ENCODE peak calls at places on chromosomes 13 and 19, in nine cellular contexts. C is astrocyte; X is caudate nucleus; T is dorsolateral prefrontal cortex; O is cardiac muscle cell; F is CD8-positive, alpha-beta T cell; P is IMR-90; J is GM23248; W is right lobe of liver. M is an unnamed sample.

GRCh38 chr19:27759896-27760295 is 1453.1 kb downstream of the UQCRFS1 start:
- DNase-seq in P (no peak), C (no peak), W (no peak), F (no peak), J (no peak), O (no peak), T (no peak), X (no peak), M (no peak)

GRCh38 chr13:114115191-114115671 is 17.2 kb downstream of the RASA3 start:
- DNase-seq in O (peak), X (no peak), W (peak), F (no peak), P (peak), T (peak), C (peak), J (peak), M (no peak)

GRCh38 chr19:14840206-14840605 is 5.2 kb upstream of the OR7A5 start:
- DNase-seq in P (no peak), J (no peak), T (no peak), F (no peak), O (no peak), C (no peak), X (no peak), W (no peak), M (no peak)

GRCh38 chr19:55289117-55289796 is 5.5 kb downstream of the BRSK1 start:
- DNase-seq in F (no peak), C (no peak), O (peak), X (no peak), P (no peak), W (no peak), J (peak), T (no peak), M (no peak)

GRCh38 chr19:16326401-16327130 is 1.9 kb downstream of the KLF2 start:
- DNase-seq in J (peak), C (no peak), X (no peak), T (no peak), F (peak), P (no peak), O (peak), W (peak), M (peak)

GRCh38 chr19:7598180-7598579 is 2.5 kb downstream of the CAMSAP3 start:
- DNase-seq in C (no peak), P (no peak), T (no peak), O (no peak), J (no peak), X (no peak), W (no peak), F (no peak), M (no peak)

GRCh38 chr19:4444765-4445741 is 12.5 kb downstream of the UBXN6 start:
- DNase-seq in C (no peak), F (no peak), T (no peak), P (no peak), X (no peak), O (peak), J (no peak), W (no peak), M (no peak)

GRCh38 chr19:10603873-10604459 is 16.9 kb upstream of the AP1M2 start:
- DNase-seq in O (no peak), X (no peak), F (peak), P (no peak), J (no peak), T (no peak), C (no peak), W (no peak), M (peak)

GRCh38 chr19:17041994-17042393 is 15.4 kb upstream of the CPAMD8 start:
- DNase-seq in C (no peak), P (peak), T (no peak), J (no peak), X (no peak), O (peak), W (no peak), F (no peak), M (no peak)

GRCh38 chr13:113013303-113013702 is 44.3 kb downstream of the MCF2L start:
- DNase-seq in P (no peak), C (no peak), J (no peak), O (no peak), X (no peak), W (no peak), T (no peak), F (no peak), M (no peak)

DNA sequence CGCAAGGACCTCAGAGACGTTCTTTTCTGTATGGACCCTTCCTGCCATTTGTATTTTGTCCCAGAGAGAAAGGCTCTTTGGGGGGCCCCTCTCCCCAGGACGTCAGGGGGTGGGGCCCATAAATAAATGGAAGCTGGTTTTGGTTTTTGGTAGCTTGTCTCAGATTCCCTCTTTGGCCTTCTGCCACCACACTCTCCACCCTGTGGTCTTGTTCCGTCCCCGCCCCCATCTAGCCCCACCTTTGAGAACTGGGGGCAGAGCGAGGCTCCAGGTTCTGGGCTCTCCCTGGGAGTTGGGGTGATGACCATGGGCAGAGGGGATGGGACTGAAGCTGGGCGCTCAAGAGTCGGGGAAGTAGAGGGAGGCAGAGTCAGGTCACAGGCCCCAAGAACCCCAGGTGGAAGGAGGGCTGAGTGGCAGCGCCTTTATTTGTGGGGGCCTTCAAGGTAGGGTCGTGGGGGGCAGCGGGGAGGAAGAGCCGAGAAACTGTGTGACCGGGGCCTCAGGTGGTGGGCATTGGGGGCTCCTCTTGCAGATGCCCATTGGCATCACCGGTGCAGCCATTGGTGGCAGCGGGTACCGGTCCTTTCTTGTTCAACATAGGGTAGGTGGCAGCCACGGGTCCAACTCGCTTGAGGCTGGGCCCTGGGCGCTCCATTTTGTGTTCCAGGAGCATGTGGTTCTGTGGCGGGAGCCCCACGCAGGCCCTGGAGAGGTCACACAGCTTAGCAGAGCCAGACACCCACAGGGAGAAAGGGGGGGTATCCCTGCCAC is 3.3 kb downstream of the ISYNA1 start:
- DNase-seq in T (no peak), W (no peak), J (peak), P (no peak), X (no peak), C (no peak), O (no peak), F (no peak), M (no peak)
- H3K27ac ChIP-seq in T (no peak), W (no peak), J (no peak), P (no peak), X (no peak), C (no peak), O (peak), F (no peak), M (no peak)

GRCh38 chr13:45224181-45224580 is 23.3 kb upstream of the KCTD4 start:
- DNase-seq in W (no peak), P (peak), C (peak), T (no peak), X (no peak), J (peak), O (no peak), F (no peak), M (no peak)
- H3K27ac ChIP-seq in W (no peak), P (no peak), C (no peak), T (no peak), X (no peak), J (peak), O (no peak), F (no peak), M (no peak)

GRCh38 chr19:18310118-18310909 is 12.6 kb downstream of the LSM4 start:
- DNase-seq in T (no peak), J (no peak), C (no peak), O (no peak), W (peak), F (no peak), X (no peak), P (no peak), M (no peak)

GRCh38 chr19:18309525-18310064 is 13.3 kb downstream of the LSM4 start:
- DNase-seq in P (no peak), F (no peak), J (no peak), X (no peak), O (no peak), C (no peak), W (no peak), T (no peak), M (no peak)

GRCh38 chr19:18311495-18311894 is 11.4 kb downstream of the LSM4 start:
- DNase-seq in F (no peak), O (no peak), J (no peak), C (no peak), W (no peak), T (no peak), X (no peak), P (no peak), M (no peak)

GRCh38 chr19:18312021-18312534 is 10.8 kb downstream of the LSM4 start:
- DNase-seq in F (no peak), P (no peak), J (no peak), C (no peak), O (no peak), T (no peak), X (no peak), W (peak), M (no peak)

GRCh38 chr19:18310966-18311365 is 11.9 kb downstream of the LSM4 start:
- DNase-seq in O (no peak), P (no peak), F (no peak), J (no peak), C (no peak), X (no peak), W (no peak), T (no peak), M (no peak)
- H3K27ac ChIP-seq in O (peak), P (no peak), F (no peak), J (no peak), C (no peak), X (no peak), W (no peak), T (no peak), M (no peak)

GRCh38 chr19:784541-784940 is 12.7 kb upstream of the PTBP1 start:
- DNase-seq in T (no peak), W (no peak), F (no peak), J (no peak), P (no peak), O (no peak), X (no peak), C (no peak), M (no peak)

GRCh38 chr19:782195-783043 is 14.8 kb upstream of the PTBP1 start:
- DNase-seq in J (peak), X (no peak), P (peak), C (peak), T (no peak), F (no peak), O (peak), W (no peak), M (no peak)

GRCh38 chr19:780935-781334 is 16.3 kb upstream of the PTBP1 start:
- DNase-seq in O (no peak), J (no peak), X (no peak), F (no peak), P (no peak), W (no peak), C (no peak), T (no peak), M (no peak)

GRCh38 chr19:778910-779653 is 18.2 kb upstream of the PTBP1 start:
- DNase-seq in P (peak), O (peak), C (peak), T (no peak), J (peak), F (no peak), X (no peak), W (no peak), M (no peak)

GRCh38 chr19:781800-782194 is 15.5 kb upstream of the PTBP1 start:
- DNase-seq in F (no peak), X (no peak), C (no peak), J (no peak), W (no peak), O (no peak), T (no peak), P (no peak), M (no peak)
- H3K27ac ChIP-seq in F (no peak), X (no peak), C (no peak), J (no peak), W (no peak), O (no peak), T (no peak), P (peak), M (no peak)

DNA sequence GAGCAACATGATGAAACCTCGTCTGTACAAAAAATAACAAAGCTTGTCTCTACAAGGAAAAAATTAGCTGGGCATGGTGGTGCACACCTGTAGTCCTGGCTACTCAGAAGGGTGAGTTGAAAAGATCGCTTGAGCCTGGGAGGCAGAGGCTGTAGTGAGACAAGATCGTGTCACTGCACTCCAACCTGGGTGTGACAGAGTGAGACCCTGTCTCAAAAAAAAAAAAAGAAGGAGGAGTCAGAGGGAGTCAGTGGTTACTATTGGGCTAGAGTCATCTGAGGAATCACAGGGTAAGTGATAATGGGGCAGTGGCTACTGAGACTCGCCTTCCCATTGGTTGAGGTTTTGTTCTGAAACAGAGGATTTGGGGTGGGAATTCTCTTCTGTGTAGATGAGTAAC is 1.9 kb upstream of the GPI start:
- DNase-seq in P (no peak), T (no peak), F (no peak), X (no peak), W (no peak), J (peak), C (no peak), O (no peak), M (no peak)
- H3K27ac ChIP-seq in P (no peak), T (no peak), F (no peak), X (no peak), W (no peak), J (no peak), C (no peak), O (peak), M (no peak)

DNA sequence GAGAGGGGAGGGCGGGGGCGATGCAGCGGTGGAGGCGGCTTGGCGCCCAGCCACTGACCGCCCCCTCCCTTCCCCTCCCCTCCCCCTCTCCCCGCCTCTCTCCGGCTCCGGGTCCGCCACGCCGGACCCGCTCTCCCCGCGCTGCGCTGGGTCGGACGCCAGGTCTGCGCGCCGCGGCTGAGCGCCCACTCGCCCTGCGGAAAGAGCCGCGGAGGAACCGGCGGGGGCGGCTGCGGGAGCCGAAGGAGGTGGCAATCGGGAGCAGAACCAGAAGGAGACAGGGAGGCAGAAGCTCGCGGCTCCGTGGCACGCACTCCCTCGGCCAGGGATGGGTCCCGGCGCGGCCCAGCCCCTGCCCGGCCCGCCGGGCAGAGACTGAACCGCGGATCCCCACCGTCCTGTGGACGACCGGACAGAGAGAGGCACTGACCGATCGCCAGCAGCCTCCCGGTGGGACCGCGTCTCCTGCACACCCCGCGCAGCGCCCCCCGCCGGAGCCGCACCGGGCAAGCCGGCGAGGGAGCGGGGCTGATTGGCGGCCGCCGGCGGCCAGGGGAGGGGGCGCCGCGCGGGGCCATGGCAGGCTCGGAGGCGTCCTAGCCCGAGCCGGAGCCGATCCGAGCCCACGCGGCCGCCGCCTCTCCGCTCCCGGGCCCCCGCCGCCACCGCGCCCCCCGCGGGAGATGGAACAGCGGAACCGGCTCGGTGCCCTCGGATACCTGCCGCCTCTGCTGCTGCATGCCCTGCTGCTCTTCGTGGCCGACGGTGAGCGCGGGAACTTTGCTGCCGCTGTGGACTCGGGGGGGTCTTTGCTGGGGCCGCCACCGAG is at the start of gene VSTM2B:
- DNase-seq in X (peak), F (no peak), T (peak), O (no peak), P (no peak), J (no peak), C (no peak), W (peak), M (no peak)
- H3K27ac ChIP-seq in X (peak), F (no peak), T (peak), O (no peak), P (no peak), J (no peak), C (no peak), W (no peak), M (no peak)

DNA sequence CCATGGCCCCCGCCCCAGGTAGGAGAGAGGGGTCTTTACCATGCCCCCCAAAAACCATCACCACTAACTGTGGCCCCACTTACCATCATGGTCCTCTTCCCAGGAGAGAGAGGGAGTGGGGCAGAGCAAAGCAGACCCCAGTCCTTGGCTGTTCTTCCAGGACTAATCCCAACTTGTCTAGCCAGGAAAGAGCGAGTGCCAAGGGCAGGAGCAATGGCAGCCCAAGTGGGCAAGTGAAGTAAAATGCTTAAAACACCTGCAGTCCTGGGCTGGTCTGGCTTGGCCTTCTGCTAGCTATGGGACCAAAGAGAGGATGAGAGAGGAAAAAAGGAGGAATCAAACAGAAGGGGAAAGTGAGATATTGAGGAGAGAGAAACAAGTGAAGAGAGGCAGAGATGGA is 17.9 kb downstream of the ZSWIM4 start:
- DNase-seq in O (no peak), J (no peak), P (no peak), F (no peak), X (no peak), W (no peak), C (no peak), T (no peak), M (no peak)
- H3K27ac ChIP-seq in O (no peak), J (no peak), P (no peak), F (no peak), X (no peak), W (no peak), C (no peak), T (no peak), M (no peak)

GRCh38 chr13:51451134-51451466 is 1.7 kb downstream of the INTS6 start:
- DNase-seq in O (no peak), P (no peak), C (no peak), J (no peak), T (no peak), W (no peak), F (no peak), X (no peak), M (no peak)
- H3K27ac ChIP-seq in O (peak), P (peak), C (peak), J (peak), T (peak), W (peak), F (peak), X (peak), M (peak)

DNA sequence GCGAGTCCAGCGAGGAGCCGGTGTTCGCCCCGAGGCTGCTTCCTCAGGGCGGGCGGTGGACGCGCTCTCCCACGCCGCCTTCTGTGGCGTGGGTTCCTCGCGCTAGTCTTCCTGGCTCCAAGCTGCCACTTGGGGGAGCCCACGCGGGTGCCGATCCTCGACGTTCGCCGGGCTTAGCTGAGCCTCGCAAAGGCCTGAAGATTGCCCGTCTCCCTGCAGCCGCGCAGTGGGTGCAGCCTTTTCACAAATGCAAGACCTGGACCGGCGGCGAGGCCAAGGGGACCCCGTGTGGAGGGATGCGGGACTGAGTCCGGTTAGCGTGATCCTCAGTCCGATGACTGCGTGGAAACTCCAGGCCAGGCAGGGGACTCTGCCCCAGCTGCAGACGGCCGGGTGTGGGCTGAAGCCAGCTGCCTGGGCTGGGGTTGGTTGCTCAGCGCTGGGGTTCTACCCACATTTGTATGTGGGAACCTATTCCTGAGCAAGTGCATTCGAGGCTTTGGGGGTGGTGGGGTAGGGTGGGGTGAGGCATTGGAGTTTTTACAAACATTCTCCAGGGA is 16.6 kb upstream of the LRP3 start:
- DNase-seq in O (no peak), P (no peak), X (peak), W (no peak), J (peak), T (no peak), C (no peak), F (peak), M (peak)
- H3K27ac ChIP-seq in O (peak), P (peak), X (peak), W (peak), J (peak), T (peak), C (peak), F (peak), M (peak)

M was measured in CD4-positive, alpha-beta memory T cell.